ENCODE peak calls at places on chromosomes 4 and X, in five cellular contexts. One of them, this sample, is unnamed. For H3K4me1, the result is how much of the 10 kb centered on the place peaks cover.

GRCh38 chr4:107564326-107564725 is 155.7 kb downstream of the PAPSS1 start:
- DNase-seq in left ventricle myocardium inferior: no peak
- DNase-seq in psoas muscle: no peak
- DNase-seq in left lung: no peak
- DNase-seq in endodermal cell: peak
- DNase-seq in this sample: no peak

GRCh38 chrX:38474543-38474942 is 86.8 kb upstream of the TSPAN7 start:
- DNase-seq in left ventricle myocardium inferior: no peak
- DNase-seq in psoas muscle: no peak
- DNase-seq in left lung: no peak
- DNase-seq in endodermal cell: peak
- DNase-seq in this sample: no peak

GRCh38 chr4:161554372-161554990 is 609.3 kb downstream of the FSTL5 start:
- DNase-seq in left ventricle myocardium inferior: no peak
- DNase-seq in psoas muscle: no peak
- DNase-seq in left lung: no peak
- DNase-seq in endodermal cell: no peak
- DNase-seq in this sample: no peak

GRCh38 chr4:158004101-158004500 is 168.7 kb downstream of the GASK1B start:
- DNase-seq in left ventricle myocardium inferior: no peak
- DNase-seq in psoas muscle: no peak
- DNase-seq in left lung: no peak
- DNase-seq in endodermal cell: no peak
- DNase-seq in this sample: no peak

GRCh38 chrX:39196192-39197102 is 395.2 kb downstream of the MID1IP1 start:
- DNase-seq in left ventricle myocardium inferior: no peak
- DNase-seq in psoas muscle: no peak
- DNase-seq in left lung: no peak
- DNase-seq in endodermal cell: peak
- DNase-seq in this sample: no peak

GRCh38 chr4:789571-790465 is 36.1 kb downstream of the CPLX1 start:
- DNase-seq in left ventricle myocardium inferior: no peak
- DNase-seq in psoas muscle: no peak
- DNase-seq in left lung: no peak
- DNase-seq in endodermal cell: peak
- DNase-seq in this sample: no peak

GRCh38 chr4:7817877-7818675 is 121.6 kb downstream of the AFAP1 start:
- DNase-seq in left ventricle myocardium inferior: no peak
- DNase-seq in psoas muscle: no peak
- DNase-seq in left lung: no peak
- DNase-seq in endodermal cell: no peak
- DNase-seq in this sample: no peak

GRCh38 chr4:84809946-84810345 is 156.5 kb downstream of the WDFY3 start:
- DNase-seq in left ventricle myocardium inferior: no peak
- DNase-seq in psoas muscle: no peak
- DNase-seq in left lung: no peak
- DNase-seq in endodermal cell: no peak
- DNase-seq in this sample: no peak

GRCh38 chr4:163548481-163549243 is 54.2 kb downstream of the TMA16 start:
- DNase-seq in left ventricle myocardium inferior: no peak
- DNase-seq in psoas muscle: peak
- DNase-seq in left lung: no peak
- DNase-seq in endodermal cell: no peak
- DNase-seq in this sample: no peak

GRCh38 chr4:7989654-7990053 is 50.0 kb upstream of the AFAP1 start:
- DNase-seq in left ventricle myocardium inferior: no peak
- DNase-seq in psoas muscle: no peak
- DNase-seq in left lung: no peak
- DNase-seq in endodermal cell: no peak
- DNase-seq in this sample: no peak

GRCh38 chr4:186819357-186820086 is 95.9 kb upstream of the FAT1 start:
- DNase-seq in left ventricle myocardium inferior: no peak
- DNase-seq in psoas muscle: no peak
- DNase-seq in left lung: no peak
- DNase-seq in endodermal cell: no peak
- DNase-seq in this sample: no peak

GRCh38 chr4:26028793-26029511 is 114.9 kb downstream of the SMIM20 start:
- DNase-seq in left ventricle myocardium inferior: peak
- DNase-seq in psoas muscle: peak
- DNase-seq in left lung: peak
- DNase-seq in endodermal cell: peak
- DNase-seq in this sample: peak

GRCh38 chr4:185710487-185710995 is 101.5 kb downstream of the SORBS2 start:
- DNase-seq in left ventricle myocardium inferior: no peak
- DNase-seq in psoas muscle: no peak
- DNase-seq in left lung: no peak
- DNase-seq in endodermal cell: no peak
- DNase-seq in this sample: no peak

GRCh38 chr4:146336413-146336807 is 122.1 kb downstream of the REELD1 start:
- DNase-seq in left ventricle myocardium inferior: no peak
- DNase-seq in psoas muscle: no peak
- DNase-seq in left lung: no peak
- DNase-seq in endodermal cell: no peak
- DNase-seq in this sample: no peak

GRCh38 chr4:84751707-84752106 is 168.8 kb downstream of the CDS1 start:
- DNase-seq in left ventricle myocardium inferior: no peak
- DNase-seq in psoas muscle: no peak
- DNase-seq in left lung: no peak
- DNase-seq in endodermal cell: no peak
- DNase-seq in this sample: no peak

GRCh38 chr4:139560396-139561084 is 4.5 kb upstream of the SETD7 start:
- DNase-seq in left ventricle myocardium inferior: no peak
- DNase-seq in psoas muscle: no peak
- DNase-seq in left lung: no peak
- DNase-seq in endodermal cell: peak
- DNase-seq in this sample: no peak

GRCh38 chr4:3530663-3531254 is 1.5 kb downstream of the LRPAP1 start:
- DNase-seq in left ventricle myocardium inferior: no peak
- DNase-seq in psoas muscle: peak
- DNase-seq in left lung: no peak
- DNase-seq in endodermal cell: peak
- DNase-seq in this sample: peak

GRCh38 chr4:1403177-1403583 is 3.1 kb downstream of the NKX1-1 start:
- DNase-seq in left ventricle myocardium inferior: no peak
- DNase-seq in psoas muscle: no peak
- DNase-seq in left lung: peak
- DNase-seq in endodermal cell: peak
- DNase-seq in this sample: no peak

GRCh38 chr4:83219344-83219990 is 65.1 kb downstream of the COQ2 start:
- DNase-seq in left ventricle myocardium inferior: no peak
- DNase-seq in psoas muscle: no peak
- DNase-seq in left lung: no peak
- DNase-seq in endodermal cell: no peak
- DNase-seq in this sample: no peak

GRCh38 chr4:98932539-98932938 is 3.6 kb upstream of the EIF4E start:
- DNase-seq in left ventricle myocardium inferior: no peak
- DNase-seq in psoas muscle: no peak
- DNase-seq in left lung: no peak
- DNase-seq in endodermal cell: no peak
- DNase-seq in this sample: no peak

GRCh38 chr4:82833696-82834313 is 35.2 kb upstream of the SCD5 start:
- DNase-seq in left ventricle myocardium inferior: no peak
- DNase-seq in psoas muscle: no peak
- DNase-seq in left lung: no peak
- DNase-seq in endodermal cell: no peak
- DNase-seq in this sample: no peak

GRCh38 chrX:120200851-120201250 is 42.4 kb downstream of the RHOXF2 start:
- DNase-seq in left ventricle myocardium inferior: no peak
- DNase-seq in psoas muscle: no peak
- DNase-seq in left lung: no peak
- DNase-seq in endodermal cell: no peak
- DNase-seq in this sample: no peak

GRCh38 chrX:2538016-2538415 is 37.2 kb upstream of the DHRSX start:
- DNase-seq in left ventricle myocardium inferior: no peak
- DNase-seq in psoas muscle: no peak
- DNase-seq in left lung: no peak
- DNase-seq in endodermal cell: no peak
- DNase-seq in this sample: no peak

GRCh38 chr4:166816901-166817300 is 417.4 kb downstream of the SPOCK3 start:
- DNase-seq in left ventricle myocardium inferior: no peak
- DNase-seq in psoas muscle: no peak
- DNase-seq in left lung: no peak
- DNase-seq in endodermal cell: no peak
- DNase-seq in this sample: no peak

GRCh38 chr4:185522451-185522850 is 12.9 kb downstream of the PDLIM3 start:
- DNase-seq in left ventricle myocardium inferior: no peak
- DNase-seq in psoas muscle: no peak
- DNase-seq in left lung: no peak
- DNase-seq in endodermal cell: no peak
- DNase-seq in this sample: no peak

GRCh38 chr4:77605210-77605902 is at the start of gene CXCL13:
- DNase-seq in left ventricle myocardium inferior: no peak
- DNase-seq in psoas muscle: no peak
- DNase-seq in left lung: no peak
- DNase-seq in endodermal cell: no peak
- DNase-seq in this sample: no peak

GRCh38 chrX:10648608-10649007 is 28.2 kb upstream of the MID1 start:
- DNase-seq in left ventricle myocardium inferior: no peak
- DNase-seq in psoas muscle: no peak
- DNase-seq in left lung: no peak
- DNase-seq in endodermal cell: no peak
- DNase-seq in this sample: no peak

GRCh38 chrX:69504626-69505612 is 793 bp downstream of the NALF2 start:
- DNase-seq in left ventricle myocardium inferior: no peak
- DNase-seq in psoas muscle: no peak
- DNase-seq in left lung: no peak
- DNase-seq in endodermal cell: peak
- DNase-seq in this sample: no peak
- H3K27ac ChIP-seq in left ventricle myocardium inferior: peak
- H3K27ac ChIP-seq in psoas muscle: no peak
- H3K27ac ChIP-seq in left lung: no peak
- H3K27ac ChIP-seq in endodermal cell: no peak
- H3K27ac ChIP-seq in this sample: no peak

GRCh38 chr4:40307627-40308497 is 27.3 kb upstream of the CHRNA9 start:
- DNase-seq in left ventricle myocardium inferior: peak
- DNase-seq in psoas muscle: no peak
- DNase-seq in left lung: peak
- DNase-seq in endodermal cell: peak
- DNase-seq in this sample: no peak
- H3K4me1 ChIP-seq in left ventricle myocardium inferior: under half
- H3K4me1 ChIP-seq in psoas muscle: under half
- H3K4me1 ChIP-seq in left lung: half or more
- H3K4me1 ChIP-seq in endodermal cell: under half
- H3K4me1 ChIP-seq in this sample: under half

DNA sequence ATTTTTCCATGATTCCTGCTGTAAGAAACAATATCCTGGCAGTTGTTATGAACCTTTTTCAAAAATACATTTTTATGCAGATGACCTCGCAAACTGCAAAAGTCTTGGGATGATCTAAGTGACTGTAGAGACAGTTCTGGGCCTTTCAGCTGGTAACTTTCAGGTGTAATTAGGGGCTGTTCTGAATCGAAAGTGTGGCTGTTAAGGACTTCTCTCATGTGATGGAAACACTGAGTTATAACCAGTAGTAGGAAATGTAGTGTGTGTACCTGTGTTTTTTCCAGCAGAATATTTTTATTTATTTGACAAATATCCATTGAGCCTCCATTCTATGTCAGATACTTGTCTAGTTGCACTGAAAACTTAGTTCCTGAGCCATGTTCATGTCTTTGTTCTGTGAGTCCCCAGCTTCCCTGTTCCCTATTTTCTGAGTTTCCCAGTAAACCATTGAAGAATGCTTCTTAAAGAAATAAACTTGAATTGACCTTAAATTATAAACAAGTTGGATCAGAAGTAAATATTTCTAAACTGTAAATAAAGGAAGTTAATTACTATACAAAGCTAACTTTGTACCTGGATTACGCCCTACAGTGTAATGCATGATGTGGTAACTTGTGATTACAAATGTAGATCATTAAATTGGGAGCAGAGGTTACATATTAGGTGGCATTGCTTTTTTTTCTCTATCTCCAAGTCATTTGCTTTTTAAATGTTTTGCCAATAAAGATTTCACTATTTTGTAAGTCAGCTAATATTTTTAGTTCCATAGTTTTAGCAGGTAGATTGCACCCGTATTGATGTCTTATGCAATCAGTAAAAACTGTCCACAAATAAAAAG is 33.7 kb upstream of the HPGD start:
- DNase-seq in left ventricle myocardium inferior: no peak
- DNase-seq in psoas muscle: no peak
- DNase-seq in left lung: no peak
- DNase-seq in endodermal cell: no peak
- DNase-seq in this sample: no peak
- H3K4me3 ChIP-seq in left ventricle myocardium inferior: no peak
- H3K4me3 ChIP-seq in psoas muscle: no peak
- H3K4me3 ChIP-seq in left lung: no peak
- H3K4me3 ChIP-seq in endodermal cell: no peak
- H3K4me3 ChIP-seq in this sample: no peak

DNA sequence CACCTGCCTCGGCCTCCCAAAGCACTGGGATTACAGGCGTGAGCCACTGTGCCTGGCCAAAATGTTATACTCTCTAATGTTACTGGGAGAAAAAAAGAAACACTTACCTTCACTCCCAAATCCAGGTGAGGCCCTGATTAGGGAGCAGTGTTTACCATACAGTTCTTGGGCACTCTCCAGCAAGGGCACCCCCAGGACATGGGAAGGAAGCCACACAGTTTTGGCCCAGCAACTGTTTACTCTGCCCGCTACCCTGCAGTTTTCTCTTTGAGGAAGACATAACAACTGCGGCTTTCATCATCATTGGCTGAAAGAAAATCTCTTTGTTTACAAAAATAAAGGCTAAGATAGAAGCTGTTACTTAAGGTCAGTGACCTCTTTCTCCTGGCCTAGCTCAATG is 145.5 kb upstream of the DUSP21 start:
- DNase-seq in left ventricle myocardium inferior: no peak
- DNase-seq in psoas muscle: no peak
- DNase-seq in left lung: no peak
- DNase-seq in endodermal cell: no peak
- DNase-seq in this sample: no peak
- H3K27ac ChIP-seq in left ventricle myocardium inferior: no peak
- H3K27ac ChIP-seq in psoas muscle: no peak
- H3K27ac ChIP-seq in left lung: no peak
- H3K27ac ChIP-seq in endodermal cell: no peak
- H3K27ac ChIP-seq in this sample: no peak

GRCh38 chrX:41429592-41429991 is 17.6 kb upstream of the NYX start:
- DNase-seq in left ventricle myocardium inferior: no peak
- DNase-seq in psoas muscle: no peak
- DNase-seq in left lung: no peak
- DNase-seq in endodermal cell: no peak
- DNase-seq in this sample: no peak
- H3K4me1 ChIP-seq in left ventricle myocardium inferior: under half
- H3K4me1 ChIP-seq in psoas muscle: under half
- H3K4me1 ChIP-seq in left lung: under half
- H3K4me1 ChIP-seq in endodermal cell: under half
- H3K4me1 ChIP-seq in this sample: under half

GRCh38 chr4:184402239-184402638 is 72.1 kb downstream of the IRF2 start:
- DNase-seq in left ventricle myocardium inferior: no peak
- DNase-seq in psoas muscle: no peak
- DNase-seq in left lung: no peak
- DNase-seq in endodermal cell: no peak
- DNase-seq in this sample: no peak

GRCh38 chr4:184400375-184400870 is 73.9 kb downstream of the IRF2 start:
- DNase-seq in left ventricle myocardium inferior: no peak
- DNase-seq in psoas muscle: peak
- DNase-seq in left lung: no peak
- DNase-seq in endodermal cell: no peak
- DNase-seq in this sample: peak

GRCh38 chr4:184401397-184402171 is 72.8 kb downstream of the IRF2 start:
- DNase-seq in left ventricle myocardium inferior: no peak
- DNase-seq in psoas muscle: no peak
- DNase-seq in left lung: no peak
- DNase-seq in endodermal cell: peak
- DNase-seq in this sample: no peak

GRCh38 chr4:184399505-184399893 is 74.9 kb downstream of the IRF2 start:
- DNase-seq in left ventricle myocardium inferior: no peak
- DNase-seq in psoas muscle: no peak
- DNase-seq in left lung: no peak
- DNase-seq in endodermal cell: peak
- DNase-seq in this sample: no peak

GRCh38 chr4:184400891-184401290 is 73.5 kb downstream of the IRF2 start:
- DNase-seq in left ventricle myocardium inferior: no peak
- DNase-seq in psoas muscle: no peak
- DNase-seq in left lung: no peak
- DNase-seq in endodermal cell: no peak
- DNase-seq in this sample: no peak
- H3K4me3 ChIP-seq in left ventricle myocardium inferior: no peak
- H3K4me3 ChIP-seq in psoas muscle: no peak
- H3K4me3 ChIP-seq in left lung: no peak
- H3K4me3 ChIP-seq in endodermal cell: no peak
- H3K4me3 ChIP-seq in this sample: no peak

This sample was measured in tibial artery.